ENCODE peak calls at places on chromosome 7, in five cellular contexts. O is RWPE1, S is Calu3, B is fibroblast of pulmonary artery, E is heart right ventricle. Q is an unnamed sample.

GRCh38 chr7:75987805-75988630 is 6.4 kb downstream of the TMEM120A start:
- DNase-seq in O (no peak), S (no peak), B (no peak), E (no peak), Q (no peak)

GRCh38 chr7:73397521-73397934 is 36.0 kb upstream of the FZD9 start:
- DNase-seq in O (no peak), S (no peak), B (no peak), E (no peak), Q (no peak)

GRCh38 chr7:33764752-33765451 is 140.4 kb upstream of the BMPER start:
- DNase-seq in O (no peak), S (no peak), B (peak), E (no peak), Q (no peak)

GRCh38 chr7:115297651-115298050 is 375.8 kb downstream of the MDFIC start:
- DNase-seq in O (peak), S (peak), B (peak), E (no peak), Q (peak)

GRCh38 chr7:115941703-115942268 is 88.8 kb downstream of the TFEC start:
- DNase-seq in O (peak), S (no peak), B (peak), E (no peak), Q (no peak)

GRCh38 chr7:134890246-134891240 is 95.8 kb upstream of the AGBL3 start:
- DNase-seq in O (peak), S (no peak), B (peak), E (peak), Q (no peak)

GRCh38 chr7:6480323-6480660 is 32.5 kb upstream of the DAGLB start:
- DNase-seq in O (no peak), S (no peak), B (no peak), E (no peak), Q (no peak)

GRCh38 chr7:1032536-1033181 is 11.7 kb upstream of the GPR146 start:
- DNase-seq in O (no peak), S (no peak), B (no peak), E (no peak), Q (no peak)

GRCh38 chr7:351256-351655 is 61.3 kb downstream of the FOXL3 start:
- DNase-seq in O (no peak), S (no peak), B (no peak), E (no peak), Q (no peak)

GRCh38 chr7:35465791-35466336 is 212.0 kb upstream of the TBX20 start:
- DNase-seq in O (no peak), S (no peak), B (no peak), E (peak), Q (no peak)

GRCh38 chr7:45179666-45180065 is 22.1 kb downstream of the RAMP3 start:
- DNase-seq in O (no peak), S (no peak), B (no peak), E (no peak), Q (no peak)

GRCh38 chr7:5541087-5541992 is 117.7 kb upstream of the TNRC18 start:
- DNase-seq in O (no peak), S (no peak), B (no peak), E (no peak), Q (no peak)

GRCh38 chr7:140062528-140063299 is at the start of gene PARP12:
- DNase-seq in O (peak), S (peak), B (peak), E (peak), Q (peak)

GRCh38 chr7:100124301-100125229 is 2.2 kb upstream of the MBLAC1 start:
- DNase-seq in O (no peak), S (no peak), B (no peak), E (no peak), Q (no peak)

GRCh38 chr7:79610301-79610700 is 156.8 kb upstream of the MAGI2 start:
- DNase-seq in O (no peak), S (no peak), B (peak), E (no peak), Q (no peak)

GRCh38 chr7:94223375-94224084 is 171.2 kb upstream of the COL1A2 start:
- DNase-seq in O (peak), S (peak), B (peak), E (no peak), Q (no peak)

GRCh38 chr7:32658034-32658944 is 163.0 kb downstream of the AVL9 start:
- DNase-seq in O (peak), S (peak), B (peak), E (no peak), Q (no peak)

GRCh38 chr7:3246133-3246532 is 54.9 kb upstream of the SDK1 start:
- DNase-seq in O (no peak), S (no peak), B (no peak), E (no peak), Q (no peak)

GRCh38 chr7:155824195-155824915 is 12.1 kb upstream of the SHH start:
- DNase-seq in O (peak), S (peak), B (peak), E (no peak), Q (no peak)

GRCh38 chr7:18866359-18867036 is 250.9 kb downstream of the TWIST1 start:
- DNase-seq in O (peak), S (peak), B (peak), E (peak), Q (no peak)

GRCh38 chr7:74464931-74465906 is 11.5 kb downstream of the GTF2IRD1 start:
- DNase-seq in O (no peak), S (peak), B (no peak), E (no peak), Q (no peak)

GRCh38 chr7:74684921-74685320 is 27.4 kb downstream of the GTF2I start:
- DNase-seq in O (no peak), S (no peak), B (no peak), E (no peak), Q (no peak)

GRCh38 chr7:155230169-155230593 is 67.5 kb upstream of the INSIG1 start:
- DNase-seq in O (peak), S (peak), B (peak), E (peak), Q (no peak)

GRCh38 chr7:28103984-28104628 is 76.5 kb downstream of the JAZF1 start:
- DNase-seq in O (peak), S (peak), B (peak), E (no peak), Q (no peak)

GRCh38 chr7:151085691-151086620 is at the start of gene AGAP3:
- DNase-seq in O (peak), S (peak), B (peak), E (peak), Q (peak)

GRCh38 chr7:6183006-6183405 is 89.4 kb downstream of the CYTH3 start:
- DNase-seq in O (no peak), S (no peak), B (no peak), E (no peak), Q (no peak)

GRCh38 chr7:40682696-40683095 is 547.9 kb downstream of the SUGCT start:
- DNase-seq in O (no peak), S (no peak), B (peak), E (no peak), Q (no peak)

GRCh38 chr7:98840604-98841508 is 29.0 kb downstream of the TMEM130 start:
- DNase-seq in O (no peak), S (no peak), B (peak), E (no peak), Q (no peak)

GRCh38 chr7:100122067-100122466 is 2.6 kb downstream of the CNPY4 start:
- DNase-seq in O (no peak), S (no peak), B (no peak), E (no peak), Q (no peak)

GRCh38 chr7:4715385-4715770 is 33.3 kb downstream of the FOXK1 start:
- DNase-seq in O (peak), S (no peak), B (peak), E (peak), Q (peak)

GRCh38 chr7:70630647-70631457 is 501.1 kb upstream of the GALNT17 start:
- DNase-seq in O (no peak), S (no peak), B (peak), E (no peak), Q (peak)

GRCh38 chr7:55977831-55978230 is 13.4 kb downstream of the NIPSNAP2 start:
- DNase-seq in O (peak), S (no peak), B (peak), E (no peak), Q (no peak)

GRCh38 chr7:143172354-143172753 is 10.9 kb upstream of the TAS2R39 start:
- DNase-seq in O (peak), S (peak), B (peak), E (no peak), Q (no peak)

GRCh38 chr7:123787227-123788007 is 38.6 kb upstream of the WASL start:
- DNase-seq in O (no peak), S (no peak), B (peak), E (no peak), Q (no peak)

GRCh38 chr7:106444068-106444655 is 159.4 kb upstream of the NAMPT start:
- DNase-seq in O (no peak), S (no peak), B (no peak), E (no peak), Q (no peak)

GRCh38 chr7:37419496-37419895 is 29.2 kb downstream of the ELMO1 start:
- DNase-seq in O (no peak), S (no peak), B (no peak), E (no peak), Q (no peak)

GRCh38 chr7:44293561-44294324 is 31.7 kb downstream of the CAMK2B start:
- DNase-seq in O (no peak), S (no peak), B (no peak), E (peak), Q (peak)

GRCh38 chr7:34225193-34225592 is 319.9 kb downstream of the BMPER start:
- DNase-seq in O (no peak), S (no peak), B (no peak), E (no peak), Q (no peak)

GRCh38 chr7:129095258-129095657 is 40.3 kb upstream of the TNPO3 start:
- DNase-seq in O (no peak), S (no peak), B (no peak), E (no peak), Q (no peak)